ENCODE peak calls at places on chromosomes 6 and 20, in seven cellular contexts. I is A549, Y is hepatocyte, X is HepG2, Z is PC-9, F is mesendoderm, B is fibroblast of lung. M is an unnamed sample.

GRCh38 chr6:7685276-7685675 is 40.6 kb upstream of the BMP6 start:
- DNase-seq in I (peak), Y (no peak), X (no peak), Z (no peak), F (no peak), B (no peak), M (no peak)

GRCh38 chr20:22771706-22772105 is 187.3 kb upstream of the FOXA2 start:
- DNase-seq in I (no peak), Y (no peak), X (no peak), Z (peak), F (no peak), B (no peak), M (no peak)

GRCh38 chr6:3630258-3630828 is 121.2 kb downstream of the PXDC1 start:
- DNase-seq in I (no peak), Y (no peak), X (no peak), Z (no peak), F (no peak), B (no peak), M (no peak)

GRCh38 chr20:41094656-41095055 is 42.7 kb upstream of the PLCG1 start:
- DNase-seq in I (no peak), Y (no peak), X (no peak), Z (no peak), F (no peak), B (peak), M (no peak)

GRCh38 chr6:169495601-169496000 is 206.2 kb downstream of the WDR27 start:
- DNase-seq in I (no peak), Y (no peak), X (no peak), Z (no peak), F (no peak), B (peak), M (no peak)

GRCh38 chr20:20734475-20734948 is 22.1 kb upstream of the RALGAPA2 start:
- DNase-seq in I (no peak), Y (no peak), X (no peak), Z (no peak), F (no peak), B (no peak), M (no peak)

GRCh38 chr6:1404066-1404712 is 14.8 kb downstream of the FOXF2 start:
- DNase-seq in I (no peak), Y (no peak), X (no peak), Z (no peak), F (no peak), B (peak), M (no peak)

GRCh38 chr6:37942606-37943376 is 123.3 kb downstream of the ZFAND3 start:
- DNase-seq in I (no peak), Y (no peak), X (no peak), Z (no peak), F (no peak), B (peak), M (no peak)

GRCh38 chr20:24948939-24949679 is at the start of gene CST7:
- DNase-seq in I (no peak), Y (no peak), X (no peak), Z (peak), F (no peak), B (no peak), M (no peak)

GRCh38 chr6:31578461-31579118 is 3.2 kb downstream of the TNF start:
- DNase-seq in I (no peak), Y (no peak), X (no peak), Z (peak), F (peak), B (no peak), M (no peak)

GRCh38 chr6:27129917-27130316 is 117.6 kb upstream of the PRSS16 start:
- DNase-seq in I (no peak), Y (no peak), X (no peak), Z (no peak), F (no peak), B (no peak), M (no peak)

GRCh38 chr6:128516514-128516898 is 3.9 kb downstream of the PTPRK start:
- DNase-seq in I (peak), Y (peak), X (peak), Z (no peak), F (peak), B (peak), M (peak)

GRCh38 chr20:38115896-38116295 is 49.2 kb downstream of the TGM2 start:
- DNase-seq in I (no peak), Y (no peak), X (no peak), Z (no peak), F (no peak), B (no peak), M (no peak)

GRCh38 chr20:59027746-59028320 is 4.3 kb downstream of the ATP5F1E start:
- DNase-seq in I (no peak), Y (no peak), X (no peak), Z (no peak), F (no peak), B (peak), M (no peak)

GRCh38 chr6:163354779-163355431 is 59.6 kb upstream of the QKI start:
- DNase-seq in I (no peak), Y (no peak), X (no peak), Z (no peak), F (no peak), B (no peak), M (no peak)

GRCh38 chr6:155599571-155599970 is 143.9 kb upstream of the NOX3 start:
- DNase-seq in I (no peak), Y (no peak), X (no peak), Z (no peak), F (peak), B (no peak), M (no peak)

GRCh38 chr20:59987135-59987534 is 28.9 kb downstream of the CDH26 start:
- DNase-seq in I (no peak), Y (no peak), X (no peak), Z (no peak), F (peak), B (no peak), M (no peak)

GRCh38 chr6:102736941-102737368 is 1343.4 kb downstream of the GRIK2 start:
- DNase-seq in I (no peak), Y (no peak), X (no peak), Z (no peak), F (no peak), B (peak), M (no peak)

GRCh38 chr6:37321101-37321500 is 32.7 kb upstream of the RNF8 start:
- DNase-seq in I (no peak), Y (no peak), X (no peak), Z (no peak), F (no peak), B (no peak), M (no peak)

GRCh38 chr20:53774487-53775203 is 181.0 kb upstream of the ZNF217 start:
- DNase-seq in I (peak), Y (no peak), X (no peak), Z (no peak), F (no peak), B (peak), M (no peak)
- H3K4me2 ChIP-seq in I (peak), Y (no peak), X (no peak), Z (peak), F (no peak), B (peak), M (no peak)

DNA sequence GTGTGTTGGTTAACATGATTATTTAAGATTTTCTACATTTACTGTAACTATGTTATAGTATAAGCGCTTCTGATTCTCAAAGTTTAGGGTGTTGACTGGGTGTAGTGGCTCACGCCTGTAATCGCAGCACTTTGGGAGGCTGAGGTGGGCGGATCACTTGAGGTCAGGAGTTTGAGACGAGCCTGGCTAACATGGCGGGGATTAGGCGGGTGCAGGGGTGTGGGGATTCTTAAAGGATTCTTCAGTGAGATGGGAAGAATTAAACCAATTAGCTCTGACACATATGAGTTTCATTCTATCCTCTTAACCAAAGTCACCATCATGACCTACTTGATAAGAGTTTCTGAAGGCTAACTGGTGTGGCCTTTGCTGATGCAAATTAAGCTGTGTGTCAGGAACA is 39.2 kb downstream of the GSTA4 start:
- DNase-seq in I (no peak), Y (no peak), X (no peak), Z (no peak), F (no peak), B (no peak), M (no peak)
- H3K4me2 ChIP-seq in I (no peak), Y (no peak), X (no peak), Z (no peak), F (no peak), B (no peak), M (no peak)

DNA sequence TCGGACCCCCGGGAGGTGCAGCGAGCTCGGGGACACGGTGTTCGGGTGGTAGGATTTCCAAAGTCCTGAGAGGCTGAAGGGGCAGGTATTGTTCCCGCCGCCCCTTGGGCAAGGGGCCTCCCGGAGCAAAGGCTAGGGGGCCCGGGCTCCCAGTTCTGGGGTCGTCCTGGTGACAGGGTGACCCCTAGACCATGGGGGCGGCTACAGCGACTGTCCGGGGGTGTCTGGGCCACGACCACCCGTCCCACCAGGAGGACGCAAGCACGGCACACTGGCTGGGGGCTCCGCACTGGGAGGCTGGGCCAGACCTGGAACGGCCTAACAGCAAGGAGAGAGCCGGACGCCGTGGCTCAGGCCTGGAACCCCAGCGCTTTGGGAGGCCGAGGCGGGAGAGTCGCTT is 55.6 kb downstream of the PRR18 start:
- DNase-seq in I (no peak), Y (no peak), X (no peak), Z (no peak), F (no peak), B (no peak), M (no peak)
- H3K4me2 ChIP-seq in I (no peak), Y (no peak), X (no peak), Z (no peak), F (no peak), B (no peak), M (no peak)

DNA sequence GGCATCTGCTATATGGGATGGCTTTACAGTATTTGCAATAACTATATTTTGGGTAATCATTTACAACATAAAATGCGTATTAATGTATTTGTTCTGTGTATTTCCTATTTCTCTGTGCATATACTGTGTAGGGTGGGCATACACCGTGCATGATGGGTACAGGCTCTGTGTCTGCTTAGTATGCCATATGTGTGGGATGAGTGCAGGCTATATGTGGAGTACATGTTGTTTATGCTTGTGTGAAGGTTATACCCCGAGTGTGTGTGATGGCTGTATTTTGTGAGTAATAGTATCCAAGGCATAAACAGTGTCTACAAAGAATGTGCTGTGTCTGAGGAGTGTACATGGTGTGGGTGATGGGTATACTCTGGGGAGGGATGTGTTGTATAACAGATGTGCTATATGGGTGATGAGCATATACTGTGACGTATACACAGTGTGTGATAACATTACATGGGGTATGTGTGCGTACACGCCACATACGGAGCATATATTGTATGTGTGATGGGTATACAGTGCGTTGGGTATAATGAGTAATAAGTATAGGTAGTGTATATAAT is 52.7 kb downstream of the CPXM1 start:
- DNase-seq in I (no peak), Y (no peak), X (no peak), Z (no peak), F (no peak), B (no peak), M (no peak)
- H3K4me2 ChIP-seq in I (no peak), Y (no peak), X (no peak), Z (no peak), F (no peak), B (no peak), M (no peak)

GRCh38 chr6:56695702-56696101 is 53.0 kb upstream of the DST start:
- DNase-seq in I (no peak), Y (no peak), X (no peak), Z (no peak), F (no peak), B (peak), M (no peak)
- H3K4me2 ChIP-seq in I (peak), Y (no peak), X (no peak), Z (no peak), F (no peak), B (no peak), M (no peak)

M was measured in MM.1S.